ENCODE peak calls at places on chromosomes 12 and 14, in ten cellular contexts. J, Z, G, Y, U, E, O, R, C and W are unnamed samples.

GRCh38 chr12:118850244-118850825 is 131.0 kb upstream of the SRRM4 start:
- DNase-seq in G (peak; percentile 17), C (peak; percentile 55), J (peak; percentile 22), U (no peak), Y (no peak), Z (no peak), R (no peak), E (no peak), O (peak; percentile 56), W (peak; percentile 87)

GRCh38 chr12:124993568-124994434 is at the start of gene BRI3BP:
- DNase-seq in Z (peak; percentile 65), O (peak; percentile 86), C (peak; percentile 67), R (peak; percentile 26), G (peak; percentile 65), E (peak; percentile 77), J (peak; percentile 47), U (no peak), Y (peak; percentile 60), W (peak; percentile 85)

GRCh38 chr12:123634142-123634561 is 523 bp downstream of the GTF2H3 start:
- DNase-seq in R (no peak), Z (no peak), G (no peak), E (no peak), Y (no peak), U (no peak), C (no peak), J (peak; percentile 4), O (no peak), W (no peak)

GRCh38 chr12:123223241-123223668 is 9.7 kb downstream of the MPHOSPH9 start:
- DNase-seq in G (no peak), R (peak; percentile 11), Y (no peak), Z (no peak), U (no peak), C (no peak), O (no peak), J (no peak), E (peak; percentile 46), W (no peak)

GRCh38 chr14:92549096-92549852 is 35.7 kb downstream of the RIN3 start:
- DNase-seq in O (no peak), R (no peak), U (no peak), C (no peak), G (no peak), E (no peak), J (no peak), Y (no peak), Z (no peak), W (no peak)

GRCh38 chr12:53755451-53756290 is 3.9 kb upstream of the CISTR start:
- DNase-seq in C (peak; percentile 31), E (no peak), Z (no peak), R (no peak), U (no peak), O (peak; percentile 72), J (no peak), G (no peak), Y (no peak), W (no peak)

GRCh38 chr14:31261859-31262739 is 54.5 kb upstream of the HECTD1 start:
- DNase-seq in R (no peak), E (no peak), Z (no peak), C (peak; percentile 43), O (peak; percentile 78), Y (peak; percentile 66), U (no peak), J (no peak), G (peak; percentile 80), W (no peak)

GRCh38 chr12:89756638-89757321 is 48.1 kb upstream of the ATP2B1 start:
- DNase-seq in Y (peak; percentile 99), Z (no peak), E (no peak), C (peak; percentile 95), U (peak; percentile 73), J (no peak), O (peak; percentile 100), G (peak; percentile 92), R (no peak), W (no peak)

GRCh38 chr12:43444940-43445564 is 107.0 kb downstream of the ADAMTS20 start:
- DNase-seq in G (peak; percentile 60), R (no peak), O (peak; percentile 82), Z (peak; percentile 6), U (no peak), E (peak; percentile 38), C (peak; percentile 70), J (peak; percentile 73), Y (peak; percentile 62), W (peak; percentile 64)

GRCh38 chr14:74852922-74853530 is 22.9 kb downstream of the PROX2 start:
- DNase-seq in C (no peak), R (no peak), E (no peak), J (no peak), O (no peak), Z (no peak), G (no peak), Y (peak; percentile 90), U (no peak), W (no peak)

GRCh38 chr14:38016497-38016896 is 191.2 kb upstream of the SSTR1 start:
- DNase-seq in Z (no peak), Y (peak; percentile 7), G (no peak), J (no peak), R (no peak), U (no peak), C (no peak), O (peak; percentile 13), E (no peak), W (no peak)

GRCh38 chr12:56634837-56635538 is 4.9 kb upstream of the BAZ2A start:
- DNase-seq in Z (peak; percentile 79), U (no peak), J (peak; percentile 53), E (peak; percentile 60), G (peak; percentile 80), Y (peak; percentile 83), R (no peak), C (peak; percentile 94), O (peak; percentile 81), W (peak; percentile 87)

GRCh38 chr12:88993655-88994054 is 358.6 kb downstream of the DUSP6 start:
- DNase-seq in U (peak; percentile 22), Z (no peak), O (peak; percentile 70), E (no peak), R (no peak), C (peak; percentile 69), Y (peak; percentile 77), G (no peak), J (no peak), W (no peak)

GRCh38 chr12:51866762-51867161 is 18.2 kb upstream of the FIGNL2 start:
- DNase-seq in R (no peak), Z (no peak), Y (no peak), E (no peak), U (no peak), C (no peak), J (no peak), G (no peak), O (no peak), W (no peak)

GRCh38 chr12:46725332-46725731 is 100.5 kb downstream of the SLC38A4 start:
- DNase-seq in C (no peak), Z (no peak), Y (no peak), G (no peak), J (no peak), O (no peak), U (no peak), R (no peak), E (no peak), W (no peak)

GRCh38 chr12:23941780-23942179 is 7.7 kb downstream of the SOX5 start:
- DNase-seq in Z (no peak), J (no peak), C (no peak), O (no peak), U (no peak), R (no peak), E (no peak), Y (no peak), G (no peak), W (no peak)

GRCh38 chr12:81949721-81950120 is 190.6 kb upstream of the PPFIA2 start:
- DNase-seq in Z (no peak), C (no peak), G (no peak), R (no peak), U (no peak), Y (no peak), O (no peak), E (no peak), J (no peak), W (no peak)

GRCh38 chr14:50018236-50019210 is 97.8 kb downstream of the VCPKMT start:
- DNase-seq in R (no peak), C (peak; percentile 41), Z (peak; percentile 57), E (no peak), Y (peak; percentile 60), G (no peak), U (no peak), J (no peak), O (no peak), W (no peak)

GRCh38 chr14:101055106-101055662 is 151.7 kb upstream of the RTL1 start:
- DNase-seq in J (no peak), Y (no peak), U (no peak), C (no peak), O (no peak), R (no peak), Z (no peak), E (no peak), G (no peak), W (no peak)

GRCh38 chr14:102201369-102201748 is 61.7 kb downstream of the WDR20 start:
- DNase-seq in J (no peak), R (no peak), E (no peak), U (no peak), G (no peak), C (no peak), Z (no peak), O (no peak), Y (no peak), W (no peak)

GRCh38 chr12:67885370-67886169 is 103.7 kb upstream of the IFNG-AS1 start:
- DNase-seq in J (no peak), G (no peak), O (no peak), Y (no peak), Z (no peak), U (no peak), R (no peak), E (no peak), C (no peak), W (no peak)

GRCh38 chr14:24098927-24099813 is 5.1 kb downstream of the PCK2 start:
- DNase-seq in U (no peak), C (no peak), O (no peak), Y (no peak), J (no peak), Z (no peak), E (no peak), G (no peak), R (no peak), W (peak; percentile 57)

GRCh38 chr12:59182191-59182590 is 261.9 kb upstream of the LRIG3 start:
- DNase-seq in R (no peak), E (no peak), U (no peak), Y (peak; percentile 52), O (no peak), C (no peak), J (no peak), G (no peak), Z (no peak), W (no peak)

GRCh38 chr14:101288436-101289229 is 272.7 kb upstream of the DIO3 start:
- DNase-seq in J (no peak), G (no peak), O (peak; percentile 39), C (no peak), Y (no peak), E (no peak), U (no peak), Z (no peak), R (no peak), W (no peak)

GRCh38 chr12:126219654-126220279 is 1154.5 kb downstream of the AACS start:
- DNase-seq in Y (peak; percentile 3), R (no peak), G (no peak), Z (no peak), U (no peak), O (no peak), E (no peak), C (no peak), J (no peak), W (no peak)

GRCh38 chr14:72060917-72061316 is 128.7 kb downstream of the RGS6 start:
- DNase-seq in Z (no peak), C (no peak), O (peak; percentile 6), E (no peak), Y (no peak), U (no peak), R (no peak), G (no peak), J (no peak), W (no peak)